ENCODE peak calls at places on chromosomes 3 and 15, in ten cellular contexts. H, P, Z, L, R, J, G, A, B and I are unnamed samples.
A peak's percentile ranks its signal among the peaks of the same experiment; 100 is the strongest.

GRCh38 chr15:75696854-75697259 is 15.8 kb downstream of the CSPG4 start:
- DNase-seq in H (no peak), P (no peak), Z (no peak), L (no peak), R (no peak), J (no peak), G (peak; percentile 33), A (no peak), B (no peak), I (no peak)

GRCh38 chr3:63349583-63350177 is 71.6 kb downstream of the SYNPR start:
- DNase-seq in H (no peak), P (no peak), Z (peak; percentile 56), L (peak; percentile 88), R (peak; percentile 79), J (no peak), G (no peak), A (peak; percentile 77), B (no peak), I (peak; percentile 73)

GRCh38 chr3:193978446-193978845 is 157.5 kb upstream of the HES1 start:
- DNase-seq in H (no peak), P (no peak), Z (no peak), L (no peak), R (no peak), J (no peak), G (no peak), A (no peak), B (no peak), I (no peak)

GRCh38 chr3:102265720-102266119 is 169.1 kb upstream of the ZPLD1 start:
- DNase-seq in H (no peak), P (no peak), Z (no peak), L (no peak), R (peak; percentile 62), J (no peak), G (no peak), A (no peak), B (no peak), I (no peak)

GRCh38 chr3:151101270-151101954 is 15.9 kb downstream of the MED12L start:
- DNase-seq in H (no peak), P (no peak), Z (no peak), L (no peak), R (no peak), J (no peak), G (no peak), A (no peak), B (no peak), I (no peak)

GRCh38 chr3:46089237-46090011 is 62.1 kb upstream of the XCR1 start:
- DNase-seq in H (peak; percentile 43), P (peak; percentile 91), Z (peak; percentile 58), L (peak; percentile 98), R (no peak), J (no peak), G (no peak), A (peak; percentile 94), B (no peak), I (peak; percentile 27)

GRCh38 chr15:27086146-27086545 is 115.2 kb downstream of the GABRG3 start:
- DNase-seq in H (no peak), P (no peak), Z (no peak), L (no peak), R (no peak), J (no peak), G (no peak), A (no peak), B (no peak), I (no peak)

GRCh38 chr3:111831840-111832239 is 27.2 kb upstream of the PHLDB2 start:
- DNase-seq in H (no peak), P (no peak), Z (no peak), L (peak; percentile 16), R (no peak), J (peak; percentile 15), G (no peak), A (no peak), B (no peak), I (no peak)

GRCh38 chr3:185846041-185846440 is 21.2 kb upstream of the IGF2BP2 start:
- DNase-seq in H (no peak), P (no peak), Z (no peak), L (no peak), R (no peak), J (no peak), G (no peak), A (peak; percentile 44), B (no peak), I (no peak)

GRCh38 chr3:53709856-53710674 is 136.2 kb downstream of the CHDH start:
- DNase-seq in H (peak; percentile 68), P (peak; percentile 86), Z (peak; percentile 60), L (peak; percentile 82), R (peak; percentile 67), J (peak; percentile 30), G (peak; percentile 72), A (peak; percentile 64), B (peak; percentile 33), I (peak; percentile 74)

GRCh38 chr3:18556503-18556902 is 131.4 kb upstream of the SATB1 start:
- DNase-seq in H (no peak), P (no peak), Z (no peak), L (peak; percentile 1), R (no peak), J (peak; percentile 60), G (no peak), A (no peak), B (peak; percentile 12), I (no peak)

GRCh38 chr3:155391104-155391503 is 97.6 kb upstream of the STRIT1 start:
- DNase-seq in H (no peak), P (no peak), Z (no peak), L (peak; percentile 93), R (no peak), J (no peak), G (no peak), A (peak; percentile 65), B (no peak), I (no peak)
- H3K27ac ChIP-seq in H (peak overlapping the region; percentile 84), P (no peak overlapping the region), Z (peak overlapping the region; percentile 24), L (peak overlapping the region; percentile 96), R (no peak overlapping the region), J (no peak overlapping the region), G (no peak overlapping the region), A (peak overlapping the region; percentile 72), B (no peak overlapping the region), I (no peak overlapping the region)

DNA sequence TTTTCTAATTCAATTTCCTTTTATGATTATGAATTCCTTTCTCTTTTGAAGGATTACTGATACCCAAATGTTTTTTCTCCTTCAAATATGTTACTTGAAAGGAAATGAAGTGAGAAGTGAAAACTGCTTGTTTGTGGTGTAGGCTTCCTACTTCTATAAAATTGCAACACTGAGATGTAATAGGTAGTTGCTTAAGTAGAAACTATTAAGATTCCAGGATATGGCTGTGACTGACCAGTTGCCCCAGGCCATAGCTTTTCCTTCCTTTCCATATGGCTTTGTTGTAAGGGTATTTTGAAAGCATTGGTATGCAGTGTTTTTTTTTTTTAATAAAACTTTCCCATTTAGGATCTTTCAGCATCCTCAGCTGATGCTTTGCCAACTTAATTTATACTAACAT is 28.5 kb downstream of the DNAJC13 start:
- DNase-seq in H (no peak), P (no peak), Z (no peak), L (peak; percentile 83), R (peak; percentile 24), J (no peak), G (no peak), A (peak; percentile 75), B (no peak), I (no peak)
- H3K27ac ChIP-seq in H (no peak overlapping the region), P (no peak overlapping the region), Z (no peak overlapping the region), L (peak overlapping the region; percentile 45), R (no peak overlapping the region), J (no peak overlapping the region), G (no peak overlapping the region), A (no peak overlapping the region), B (no peak overlapping the region), I (no peak overlapping the region)

DNA sequence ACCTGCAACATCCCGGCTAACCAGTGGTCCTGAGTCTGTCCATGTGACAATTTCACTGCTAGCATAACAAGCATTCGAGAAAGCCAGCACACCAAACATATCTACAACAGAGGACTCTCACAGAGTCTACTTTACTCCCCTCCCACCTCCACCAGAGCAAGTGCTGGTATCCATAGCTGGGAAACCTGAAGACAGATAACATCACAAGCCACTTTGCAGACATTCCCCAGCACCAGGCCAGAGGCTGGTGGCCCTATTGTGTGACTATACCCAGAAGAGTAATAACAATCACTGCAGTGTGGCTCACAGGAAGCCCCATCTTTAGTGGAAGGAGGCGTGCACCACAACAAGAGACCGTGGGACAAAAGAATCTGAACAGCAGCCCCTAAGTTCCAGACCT is 255.5 kb upstream of the SLITRK3 start:
- DNase-seq in H (no peak), P (no peak), Z (no peak), L (no peak), R (no peak), J (no peak), G (no peak), A (no peak), B (no peak), I (no peak)
- H3K27ac ChIP-seq in H (no peak overlapping the region), P (no peak overlapping the region), Z (no peak overlapping the region), L (no peak overlapping the region), R (no peak overlapping the region), J (no peak overlapping the region), G (no peak overlapping the region), A (no peak overlapping the region), B (no peak overlapping the region), I (no peak overlapping the region)

GRCh38 chr3:9246196-9246595 is 3.2 kb downstream of the SRGAP3 start:
- DNase-seq in H (no peak), P (no peak), Z (no peak), L (no peak), R (no peak), J (no peak), G (no peak), A (no peak), B (no peak), I (no peak)

GRCh38 chr3:9248232-9249191 is 934 bp downstream of the SRGAP3 start:
- DNase-seq in H (no peak), P (no peak), Z (peak; percentile 17), L (peak; percentile 36), R (no peak), J (peak; percentile 7), G (no peak), A (no peak), B (no peak), I (no peak)

GRCh38 chr3:9250236-9250635 is 790 bp upstream of the SRGAP3 start:
- DNase-seq in H (no peak), P (no peak), Z (no peak), L (peak; percentile 5), R (no peak), J (no peak), G (no peak), A (no peak), B (no peak), I (no peak)

GRCh38 chr3:9249273-9250192 is at the start of gene SRGAP3:
- DNase-seq in H (peak; percentile 82), P (peak; percentile 90), Z (peak; percentile 92), L (peak; percentile 95), R (peak; percentile 91), J (peak; percentile 76), G (peak; percentile 86), A (peak; percentile 84), B (peak; percentile 63), I (peak; percentile 89)

DNA sequence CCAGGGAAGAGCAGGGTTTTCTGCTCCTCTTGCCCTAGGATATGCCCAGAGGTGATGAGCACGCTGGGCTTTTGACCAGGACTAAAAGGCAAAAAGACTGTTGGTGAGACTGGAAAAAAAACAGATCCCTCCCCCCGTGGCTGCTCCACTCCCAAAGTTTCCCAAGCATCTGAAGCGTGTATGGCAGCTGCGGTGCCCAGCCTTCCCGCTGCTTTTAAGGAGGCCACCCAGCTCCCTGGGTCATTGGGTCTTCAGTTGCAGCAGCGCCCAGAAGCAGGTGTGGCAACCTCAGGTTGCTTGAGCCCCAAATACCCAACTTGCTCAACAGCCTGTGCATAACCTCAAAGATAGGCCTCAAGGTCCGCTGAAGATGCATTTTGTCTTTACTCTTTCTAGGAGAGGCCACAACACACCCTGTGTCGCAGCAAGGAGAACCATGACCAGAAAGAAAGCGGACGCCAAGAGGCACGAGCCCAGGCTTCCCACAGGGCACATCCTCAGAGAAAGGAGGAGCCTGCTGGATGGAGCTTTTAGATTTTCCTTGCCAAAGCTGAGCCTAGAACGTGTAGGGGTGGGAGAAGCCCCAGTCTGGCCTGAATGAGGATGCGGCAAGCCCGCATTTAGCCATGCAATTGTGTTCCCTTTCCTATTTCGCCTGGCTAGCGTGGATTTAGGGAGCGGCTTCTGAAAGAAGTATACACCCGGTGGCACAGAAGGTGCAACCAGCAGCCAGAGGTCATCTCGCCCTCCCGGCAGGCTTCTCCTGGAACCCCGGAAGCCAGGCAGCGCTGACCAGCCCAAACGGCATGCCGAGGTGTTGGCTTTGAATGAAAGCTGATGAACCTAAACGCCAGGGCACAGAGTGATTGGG is 1.9 kb downstream of the SRGAP3 start:
- DNase-seq in H (no peak), P (no peak), Z (no peak), L (peak; percentile 26), R (no peak), J (no peak), G (no peak), A (no peak), B (no peak), I (no peak)
- H3K27ac ChIP-seq in H (no peak overlapping the region), P (no peak overlapping the region), Z (no peak overlapping the region), L (no peak overlapping the region), R (no peak overlapping the region), J (no peak overlapping the region), G (no peak overlapping the region), A (no peak overlapping the region), B (no peak overlapping the region), I (no peak overlapping the region)